ENCODE peak calls at places on chromosomes 4 and X, in four cellular contexts. X is mesenchymal stem cell, M is HuH-7, L is Kasumi-1. V is an unnamed sample.

GRCh38 chrX:70176938-70177533 is at the start of gene DGAT2L6:
- DNase-seq in L (no peak), X (no peak), M (no peak), V (peak; percentile 77)

GRCh38 chr4:186651624-186652023 is 72.0 kb downstream of the FAT1 start:
- DNase-seq in X (no peak), M (no peak), L (no peak), V (no peak)

GRCh38 chrX:129690435-129690834 is 35.7 kb upstream of the APLN start:
- DNase-seq in L (no peak), X (no peak), M (no peak), V (peak; percentile 33)

GRCh38 chrX:104523858-104524257 is 42.1 kb upstream of the IL1RAPL2 start:
- DNase-seq in X (no peak), L (no peak), M (no peak), V (no peak)

GRCh38 chrX:130575831-130576404 is 174.1 kb downstream of the RBMX2 start:
- DNase-seq in M (peak; percentile 17), X (peak; percentile 31), L (peak; percentile 48), V (peak; percentile 77)

GRCh38 chr4:174209296-174209695 is 74.2 kb downstream of the FBXO8 start:
- DNase-seq in M (no peak), L (no peak), X (no peak), V (no peak)

GRCh38 chr4:3308691-3309090 is 15.9 kb downstream of the RGS12 start:
- DNase-seq in M (no peak), X (no peak), L (no peak), V (no peak)

GRCh38 chr4:85514117-85514516 is 39.2 kb downstream of the ARHGAP24 start:
- DNase-seq in X (peak; percentile 45), L (no peak), M (no peak), V (no peak)

GRCh38 chrX:790780-791360 is 160.3 kb downstream of the SHOX start:
- DNase-seq in L (no peak), X (no peak), M (no peak), V (no peak)

GRCh38 chrX:48025561-48025960 is 18.8 kb downstream of the SPACA5 start:
- DNase-seq in M (peak; percentile 22), X (peak; percentile 67), L (peak; percentile 59), V (peak; percentile 86)

GRCh38 chr4:148200960-148201359 is 241.3 kb downstream of the NR3C2 start:
- DNase-seq in M (no peak), L (no peak), X (no peak), V (no peak)

GRCh38 chr4:185209031-185209851 is at the start of gene SNX25:
- DNase-seq in X (peak; percentile 81), L (peak; percentile 59), M (peak; percentile 31), V (peak; percentile 90)

GRCh38 chr4:71833175-71833900 is 49.5 kb upstream of the GC start:
- DNase-seq in X (no peak), L (no peak), M (no peak), V (no peak)

GRCh38 chrX:43585922-43586321 is 70.2 kb upstream of the MAOA start:
- DNase-seq in X (no peak), M (no peak), L (no peak), V (no peak)

GRCh38 chr4:108001540-108001939 is 11.9 kb downstream of the HADH start:
- DNase-seq in L (no peak), X (peak; percentile 21), M (no peak), V (no peak)

V was measured in Karpas-422.